ENCODE peak calls at places on chromosomes 1 and 21, in ten cellular contexts. U is Panc1, W is HCT116, D is cardiac fibroblast, S is upper lobe of right lung, P is tibial artery, L is spleen, B is dorsolateral prefrontal cortex, Y is H1, M is body of pancreas. Z is an unnamed sample.

GRCh38 chr1:218671573-218671972 is 326.4 kb downstream of the TGFB2 start:
- DNase-seq in L (no peak), D (no peak), P (no peak), U (no peak), S (no peak), W (no peak), M (no peak), Y (no peak), B (no peak), Z (no peak)

GRCh38 chr1:228066416-228066815 is 16.1 kb upstream of the ARF1 start:
- DNase-seq in P (no peak), Y (no peak), M (no peak), L (peak), U (no peak), D (no peak), W (no peak), B (no peak), S (peak), Z (no peak)

GRCh38 chr21:42187976-42188653 is 30.8 kb upstream of the ABCG1 start:
- DNase-seq in L (peak), D (peak), Y (no peak), U (no peak), S (no peak), B (no peak), W (no peak), P (peak), M (peak), Z (no peak)

GRCh38 chr1:202365092-202365815 is 16.8 kb downstream of the PPP1R12B start:
- DNase-seq in Y (no peak), S (no peak), L (no peak), B (no peak), W (no peak), U (no peak), P (peak), M (no peak), D (peak), Z (no peak)

GRCh38 chr1:110870721-110871388 is 2.1 kb upstream of the CD53 start:
- DNase-seq in B (no peak), Y (no peak), M (no peak), L (no peak), D (no peak), S (no peak), W (no peak), U (no peak), P (no peak), Z (no peak)

GRCh38 chr1:207831517-207832327 is 79.2 kb downstream of the CD34 start:
- DNase-seq in W (no peak), U (no peak), P (peak), B (no peak), M (no peak), D (no peak), L (no peak), S (no peak), Y (no peak), Z (no peak)

GRCh38 chr1:35539073-35539823 is 18.0 kb downstream of the KIAA0319L start:
- DNase-seq in P (no peak), Y (no peak), S (no peak), W (no peak), M (no peak), U (no peak), L (no peak), D (peak), B (no peak), Z (no peak)

GRCh38 chr1:156826596-156826995 is 9.9 kb upstream of the SH2D2A start:
- DNase-seq in B (no peak), W (no peak), S (no peak), D (no peak), U (no peak), L (no peak), P (no peak), Y (no peak), M (no peak), Z (no peak)

GRCh38 chr1:61082336-61083013 is at the start of gene NFIA:
- DNase-seq in U (peak), D (peak), P (peak), M (peak), B (peak), S (peak), W (peak), Y (no peak), L (peak), Z (peak)

GRCh38 chr1:233349137-233349536 is 21.6 kb downstream of the MAP3K21 start:
- DNase-seq in M (no peak), Y (no peak), D (no peak), B (no peak), S (no peak), L (no peak), P (no peak), W (no peak), U (no peak), Z (no peak)

DNA sequence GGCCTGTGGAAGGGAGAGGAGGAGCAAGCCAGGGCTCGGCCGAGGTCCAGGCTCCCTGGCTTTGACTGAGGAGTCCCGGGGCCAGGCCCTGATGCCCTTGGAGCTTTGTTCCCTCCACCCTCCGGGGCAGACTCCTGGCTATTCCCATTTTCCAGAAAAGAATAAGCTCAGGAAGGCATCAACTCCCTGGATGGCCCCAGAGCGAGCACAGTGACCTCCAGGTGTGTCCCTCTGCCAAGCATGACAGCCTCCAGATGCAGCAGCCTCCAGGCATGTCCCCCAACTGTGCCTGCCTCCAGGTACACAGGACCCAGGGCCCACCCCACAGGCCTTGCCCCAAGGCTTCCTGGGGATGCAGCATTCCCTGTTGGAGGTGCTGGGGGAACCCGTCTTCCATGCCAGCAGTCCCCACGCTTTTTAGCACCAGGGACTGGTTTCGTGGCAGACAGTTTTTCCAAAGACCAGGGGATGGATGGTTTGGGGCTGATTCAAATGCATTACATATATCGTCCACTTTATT is 15.7 kb upstream of the ARHGEF16 start:
- DNase-seq in W (no peak), B (no peak), S (no peak), D (no peak), L (no peak), M (no peak), U (no peak), P (no peak), Y (no peak), Z (peak)
- H3K4me3 ChIP-seq in W (no peak), B (no peak), S (no peak), D (no peak), L (no peak), M (no peak), U (no peak), P (no peak), Y (no peak), Z (no peak)

GRCh38 chr1:204041232-204041767 is 31.6 kb upstream of the SOX13 start:
- DNase-seq in B (no peak), W (no peak), S (peak), D (peak), M (peak), Y (no peak), L (no peak), P (peak), U (no peak), Z (peak)
- TF ChIP-seq CTCF in B (no peak), W (no peak), S (no peak), D (no peak), M (no peak), Y (no peak), L (no peak), P (no peak), U (no peak), Z (no peak)

GRCh38 chr1:222897527-222898190 is 82.8 kb downstream of the DISP1 start:
- DNase-seq in D (peak), M (no peak), P (no peak), L (no peak), W (no peak), U (no peak), S (no peak), B (no peak), Y (no peak), Z (no peak)

GRCh38 chr1:222893255-222893654 is 78.4 kb downstream of the DISP1 start:
- DNase-seq in P (peak), B (peak), W (no peak), U (no peak), S (no peak), M (no peak), D (no peak), L (no peak), Y (no peak), Z (no peak)

GRCh38 chr1:222898191-222898527 is 83.3 kb downstream of the DISP1 start:
- DNase-seq in L (no peak), P (no peak), S (no peak), U (no peak), M (no peak), Y (no peak), D (peak), W (no peak), B (no peak), Z (no peak)

GRCh38 chr1:222894331-222894730 is 79.5 kb downstream of the DISP1 start:
- DNase-seq in L (no peak), M (no peak), Y (no peak), U (no peak), P (no peak), D (no peak), B (no peak), S (no peak), W (no peak), Z (no peak)

DNA sequence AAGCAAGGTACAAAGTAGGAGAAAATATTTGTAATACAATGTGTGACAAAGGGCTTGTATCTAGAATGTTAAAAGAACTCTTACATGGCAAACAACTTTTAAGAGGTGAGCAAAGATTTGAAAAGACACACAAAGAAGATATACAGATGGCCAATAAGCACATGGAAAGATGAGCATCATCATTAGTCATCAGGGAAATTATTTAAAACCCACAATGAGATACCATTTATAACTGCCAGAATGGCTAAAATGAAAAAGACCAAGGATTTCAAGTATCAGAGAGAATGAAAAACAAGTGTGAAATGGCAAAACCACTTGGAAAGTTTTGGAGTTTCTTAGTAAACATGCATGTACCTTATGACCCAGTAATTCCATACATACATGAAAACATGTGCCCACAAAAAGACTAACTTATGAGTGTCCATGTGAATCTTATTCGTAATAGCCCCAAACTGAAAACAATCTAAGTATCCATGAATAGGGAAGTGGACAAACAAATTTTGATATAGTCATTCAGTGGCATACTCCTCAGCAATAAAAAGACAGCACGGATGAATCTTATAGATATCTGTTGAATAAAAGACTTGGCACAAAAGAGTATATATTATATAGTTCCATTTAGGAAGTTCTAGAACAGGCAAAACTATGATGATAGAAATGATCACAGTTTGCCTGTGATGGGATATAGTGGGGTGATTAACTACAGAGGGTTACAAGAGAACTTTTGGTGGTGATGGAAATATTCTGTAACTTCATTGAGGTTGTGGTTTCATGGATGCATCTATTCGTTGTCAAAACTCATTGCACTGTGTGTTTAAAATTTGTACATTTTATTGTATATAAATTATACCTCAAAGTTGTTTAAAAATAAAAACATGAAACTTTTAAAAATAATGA is 82.0 kb downstream of the DISP1 start:
- DNase-seq in Y (no peak), D (peak), U (no peak), B (no peak), W (no peak), P (no peak), L (no peak), M (no peak), S (no peak), Z (no peak)
- H3K4me3 ChIP-seq in Y (no peak), D (no peak), U (no peak), B (no peak), W (no peak), P (peak), L (no peak), M (no peak), S (peak), Z (no peak)

GRCh38 chr1:15620155-15620545 is 2.9 kb downstream of the DDI2 start:
- DNase-seq in Y (no peak), B (no peak), S (no peak), D (peak), L (no peak), P (no peak), M (no peak), U (no peak), W (no peak), Z (no peak)

GRCh38 chr1:15617173-15617873 is at the start of gene DDI2:
- DNase-seq in Y (peak), W (peak), U (peak), D (peak), P (peak), L (peak), B (peak), M (peak), S (peak), Z (peak)

GRCh38 chr1:15616704-15617172 is 520 bp upstream of the DDI2 start:
- DNase-seq in W (no peak), D (no peak), U (no peak), M (no peak), B (no peak), L (no peak), S (no peak), Y (no peak), P (no peak), Z (no peak)

GRCh38 chr1:15617874-15618684 is 821 bp downstream of the DDI2 start:
- DNase-seq in B (no peak), W (no peak), D (peak), P (peak), S (peak), L (no peak), Y (no peak), M (peak), U (no peak), Z (no peak)

GRCh38 chr1:15618685-15619525 is 1.6 kb downstream of the DDI2 start:
- DNase-seq in W (no peak), B (no peak), M (peak), L (no peak), U (no peak), Y (no peak), P (no peak), S (no peak), D (peak), Z (no peak)
- TF ChIP-seq CTCF in W (no peak), B (no peak), M (peak), L (no peak), U (no peak), Y (no peak), P (no peak), S (no peak), D (no peak), Z (no peak)

GRCh38 chr1:154328318-154329151 is 3.2 kb downstream of the ATP8B2 start:
- DNase-seq in W (no peak), P (peak), Y (no peak), S (peak), M (peak), B (peak), U (no peak), L (peak), D (peak), Z (peak)

GRCh38 chr1:154324669-154325582 is at the start of gene ATP8B2:
- DNase-seq in U (peak), L (peak), S (peak), D (peak), M (peak), B (peak), W (peak), Y (peak), P (peak), Z (peak)

GRCh38 chr1:154325583-154326545 is 539 bp downstream of the ATP8B2 start:
- DNase-seq in Y (no peak), U (no peak), W (peak), L (peak), P (peak), D (peak), M (peak), S (no peak), B (peak), Z (peak)

GRCh38 chr1:154327466-154328317 is 2.4 kb downstream of the ATP8B2 start:
- DNase-seq in U (no peak), D (no peak), L (no peak), M (no peak), B (no peak), W (no peak), S (no peak), Y (no peak), P (no peak), Z (no peak)

DNA sequence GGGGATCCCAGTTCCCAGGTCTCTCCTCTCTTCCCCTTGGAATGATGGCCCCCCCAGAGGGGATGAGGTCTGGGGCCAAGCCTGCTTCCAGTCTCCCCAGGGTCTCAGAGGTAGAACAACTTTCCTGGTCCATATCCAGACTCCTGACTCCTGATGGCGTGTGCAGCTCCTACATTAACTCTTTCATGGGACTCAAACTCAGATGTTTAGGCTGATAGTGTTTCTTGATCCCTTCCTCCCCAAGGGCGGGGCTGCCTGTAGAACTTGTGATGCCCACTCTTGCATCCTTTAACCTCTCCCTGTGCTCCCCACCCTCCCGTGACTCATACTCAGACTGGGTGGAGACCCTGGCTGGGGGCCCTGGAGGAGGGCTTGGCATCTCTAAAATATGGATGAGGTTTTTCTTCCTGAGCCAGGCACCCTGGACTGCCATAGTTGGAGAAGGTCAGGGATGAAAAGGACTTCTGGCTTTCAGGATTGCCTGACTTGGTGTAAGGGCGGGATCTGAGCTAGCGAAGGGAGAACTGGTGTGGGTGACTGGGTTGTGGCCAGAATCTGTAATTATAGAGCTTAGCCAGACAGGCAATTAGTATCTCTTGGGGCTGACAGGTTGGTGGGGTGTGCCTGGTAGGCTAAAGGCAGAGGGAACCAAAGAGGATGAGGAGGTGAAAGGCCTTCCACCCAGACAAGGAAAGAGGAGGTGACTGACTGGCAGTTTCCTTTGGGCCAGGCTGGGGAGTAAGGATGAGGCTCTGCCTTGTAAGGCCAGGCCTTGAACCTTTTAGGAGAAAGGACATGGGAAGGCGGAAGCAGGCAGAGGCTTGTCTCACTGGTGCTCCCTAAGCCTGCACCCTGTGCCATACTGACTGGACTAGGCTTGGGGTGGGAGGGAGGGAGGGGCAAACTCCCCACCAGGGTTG is 1.5 kb downstream of the ATP8B2 start:
- DNase-seq in S (no peak), Y (no peak), M (no peak), W (no peak), P (peak), U (no peak), D (peak), B (no peak), L (no peak), Z (peak)
- H3K4me3 ChIP-seq in S (peak), Y (peak), M (no peak), W (peak), P (peak), U (peak), D (peak), B (peak), L (peak), Z (no peak)

GRCh38 chr1:239008568-239008967 is 377.8 kb upstream of the CHRM3 start:
- DNase-seq in S (no peak), D (no peak), L (no peak), Y (no peak), W (no peak), U (no peak), P (no peak), B (no peak), M (no peak), Z (no peak)
- TF ChIP-seq CTCF in S (no peak), D (no peak), L (no peak), Y (no peak), W (no peak), U (no peak), P (no peak), B (no peak), M (no peak), Z (no peak)

GRCh38 chr1:162007485-162007884 is 16.2 kb downstream of the OLFML2B start:
- DNase-seq in U (no peak), L (no peak), B (no peak), M (no peak), Y (no peak), P (no peak), W (no peak), S (no peak), D (no peak), Z (no peak)
- H3K4me3 ChIP-seq in U (no peak), L (no peak), B (no peak), M (no peak), Y (no peak), P (no peak), W (no peak), S (no peak), D (no peak), Z (no peak)

DNA sequence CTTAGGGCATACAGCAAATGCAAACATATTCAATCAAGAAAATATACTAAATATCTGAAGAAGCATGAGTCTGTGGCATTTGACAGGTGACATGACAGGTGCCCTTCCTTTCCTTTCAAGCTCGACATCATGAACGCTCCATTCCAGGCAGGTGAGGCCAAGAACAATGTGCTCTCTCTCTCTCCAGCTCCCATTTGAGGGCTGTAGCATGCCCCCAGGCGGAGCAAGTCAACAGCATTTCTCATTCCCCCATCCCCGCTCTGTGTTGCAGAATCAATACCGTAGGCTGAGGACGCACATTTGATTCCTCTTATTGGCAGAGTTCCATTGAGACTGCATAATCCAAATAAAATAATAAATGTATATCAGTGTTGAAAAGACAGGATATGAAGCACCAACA is 24.6 kb upstream of the PLPPR4 start:
- DNase-seq in U (no peak), P (no peak), W (no peak), S (no peak), B (no peak), D (no peak), M (no peak), Y (no peak), L (no peak), Z (no peak)
- TF ChIP-seq CTCF in U (no peak), P (no peak), W (no peak), S (no peak), B (no peak), D (no peak), M (no peak), Y (no peak), L (no peak), Z (no peak)

GRCh38 chr1:20732071-20732587 is 374 bp downstream of the SH2D5 start:
- DNase-seq in P (no peak), U (peak), W (no peak), M (peak), L (peak), B (peak), S (peak), D (peak), Y (peak), Z (peak)
- H3K4me3 ChIP-seq in P (peak), U (peak), W (peak), M (peak), L (peak), B (peak), S (peak), D (peak), Y (peak), Z (peak)

GRCh38 chr1:26787706-26788514 is at the start of gene PIGV:
- DNase-seq in Y (no peak), P (peak), L (peak), M (peak), S (peak), B (peak), D (peak), U (no peak), W (peak), Z (peak)
- TF ChIP-seq CTCF in Y (no peak), P (peak), L (peak), M (peak), S (no peak), B (peak), D (no peak), U (no peak), W (no peak), Z (peak)

Z was measured in kidney.